ENCODE peak calls at places on chromosomes 6 and 20, in ten cellular contexts. Y is ovary; O is hepatocyte; E is HCEC 1CT; F is mesothelial cell of epicardium; D is heart left ventricle; R is CD8-positive, alpha-beta memory T cell; I is T follicular helper cell; Q is neural progenitor cell; P is heart right ventricle. N is an unnamed sample.

GRCh38 chr6:100573169-100573568 is 108.4 kb upstream of the SIM1 start:
- DNase-seq in Y (no peak), O (no peak), E (peak), F (no peak), D (no peak), R (no peak), I (no peak), Q (peak), P (no peak), N (no peak)

GRCh38 chr6:154414021-154414813 is 57.6 kb upstream of the IPCEF1 start:
- DNase-seq in Y (no peak), O (no peak), E (peak), F (no peak), D (no peak), R (no peak), I (no peak), Q (no peak), P (no peak), N (no peak)

GRCh38 chr6:161745128-161745527 is 471.3 kb upstream of the AGPAT4 start:
- DNase-seq in Y (no peak), O (no peak), E (no peak), F (no peak), D (no peak), R (no peak), I (no peak), Q (no peak), P (no peak), N (no peak)

GRCh38 chr20:62473717-62474584 is 1.8 kb downstream of the GATA5 start:
- DNase-seq in Y (no peak), O (no peak), E (no peak), F (no peak), D (no peak), R (no peak), I (no peak), Q (peak), P (no peak), N (no peak)

GRCh38 chr6:28953039-28953872 is 29.5 kb upstream of the TRIM27 start:
- DNase-seq in Y (no peak), O (peak), E (peak), F (no peak), D (no peak), R (peak), I (peak), Q (peak), P (no peak), N (no peak)

GRCh38 chr6:35262596-35262995 is 3.1 kb downstream of the ZNF76 start:
- DNase-seq in Y (no peak), O (no peak), E (no peak), F (no peak), D (no peak), R (no peak), I (no peak), Q (no peak), P (no peak), N (no peak)

GRCh38 chr6:134600671-134601070 is 282.8 kb upstream of the SGK1 start:
- DNase-seq in Y (no peak), O (no peak), E (no peak), F (no peak), D (no peak), R (no peak), I (no peak), Q (no peak), P (no peak), N (no peak)

GRCh38 chr6:3237761-3238662 is 10.6 kb upstream of the TUBB2B start:
- DNase-seq in Y (no peak), O (no peak), E (no peak), F (no peak), D (no peak), R (no peak), I (no peak), Q (no peak), P (no peak), N (no peak)

GRCh38 chr6:18528084-18528743 is 141.1 kb downstream of the RNF144B start:
- DNase-seq in Y (no peak), O (peak), E (peak), F (no peak), D (no peak), R (no peak), I (no peak), Q (no peak), P (no peak), N (no peak)

GRCh38 chr6:108902389-108902792 is 54.2 kb downstream of the ARMC2 start:
- DNase-seq in Y (no peak), O (no peak), E (peak), F (no peak), D (no peak), R (no peak), I (no peak), Q (peak), P (no peak), N (no peak)

GRCh38 chr6:45626087-45626891 is 248.6 kb upstream of the SUPT3H start:
- DNase-seq in Y (no peak), O (no peak), E (peak), F (no peak), D (no peak), R (no peak), I (no peak), Q (peak), P (no peak), N (no peak)

GRCh38 chr20:64256282-64256947 is 867 bp downstream of the PCMTD2 start:
- DNase-seq in Y (no peak), O (no peak), E (no peak), F (no peak), D (no peak), R (no peak), I (no peak), Q (peak), P (no peak), N (no peak)

GRCh38 chr6:8983202-8983688 is 547.9 kb upstream of the SLC35B3 start:
- DNase-seq in Y (peak), O (peak), E (peak), F (peak), D (peak), R (peak), I (peak), Q (peak), P (peak), N (peak)

GRCh38 chr6:163180874-163181541 is 233.5 kb upstream of the QKI start:
- DNase-seq in Y (no peak), O (peak), E (peak), F (no peak), D (peak), R (no peak), I (no peak), Q (peak), P (peak), N (peak)

GRCh38 chr6:4873928-4874327 is 97.7 kb downstream of the CDYL start:
- DNase-seq in Y (no peak), O (no peak), E (no peak), F (no peak), D (no peak), R (no peak), I (no peak), Q (no peak), P (no peak), N (no peak)

GRCh38 chr6:158488065-158488464 is 71.8 kb upstream of the TMEM181 start:
- DNase-seq in Y (no peak), O (no peak), E (peak), F (no peak), D (no peak), R (no peak), I (no peak), Q (no peak), P (no peak), N (no peak)

GRCh38 chr20:32872266-32872665 is 13.5 kb downstream of the EFCAB8 start:
- DNase-seq in Y (no peak), O (no peak), E (no peak), F (no peak), D (no peak), R (no peak), I (no peak), Q (no peak), P (no peak), N (no peak)

GRCh38 chr20:15446373-15446772 is 1109.0 kb upstream of the FLRT3 start:
- DNase-seq in Y (peak), O (peak), E (no peak), F (peak), D (peak), R (no peak), I (no peak), Q (no peak), P (no peak), N (peak)

GRCh38 chr20:58231678-58232077 is 3.2 kb upstream of the ANKRD60 start:
- DNase-seq in Y (no peak), O (no peak), E (no peak), F (no peak), D (no peak), R (no peak), I (no peak), Q (peak), P (no peak), N (no peak)

GRCh38 chr20:11716945-11717248 is 200.8 kb upstream of the BTBD3 start:
- DNase-seq in Y (no peak), O (no peak), E (no peak), F (no peak), D (no peak), R (no peak), I (no peak), Q (no peak), P (no peak), N (no peak)

GRCh38 chr20:53872081-53872541 is 198.3 kb downstream of the BCAS1 start:
- DNase-seq in Y (no peak), O (no peak), E (peak), F (no peak), D (no peak), R (no peak), I (no peak), Q (no peak), P (no peak), N (no peak)

GRCh38 chr6:149905371-149905910 is 7.5 kb upstream of the RAET1E start:
- DNase-seq in Y (no peak), O (no peak), E (no peak), F (no peak), D (no peak), R (no peak), I (no peak), Q (no peak), P (no peak), N (no peak)

GRCh38 chr6:37960139-37960935 is 140.8 kb downstream of the ZFAND3 start:
- DNase-seq in Y (no peak), O (no peak), E (no peak), F (no peak), D (no peak), R (no peak), I (no peak), Q (no peak), P (no peak), N (no peak)

GRCh38 chr6:132130530-132131298 is 179.5 kb upstream of the CCN2 start:
- DNase-seq in Y (peak), O (no peak), E (no peak), F (no peak), D (no peak), R (no peak), I (no peak), Q (no peak), P (peak), N (peak)

GRCh38 chr6:148027201-148027600 is 315.4 kb upstream of the SASH1 start:
- DNase-seq in Y (no peak), O (peak), E (no peak), F (no peak), D (no peak), R (no peak), I (no peak), Q (no peak), P (no peak), N (no peak)

GRCh38 chr20:23019403-23019802 is 15.7 kb upstream of the SSTR4 start:
- DNase-seq in Y (no peak), O (no peak), E (no peak), F (no peak), D (no peak), R (no peak), I (no peak), Q (no peak), P (no peak), N (no peak)

GRCh38 chr6:157868835-157869234 is 45.8 kb downstream of the SNX9 start:
- DNase-seq in Y (no peak), O (no peak), E (no peak), F (no peak), D (no peak), R (no peak), I (no peak), Q (no peak), P (no peak), N (no peak)

GRCh38 chr6:110682460-110682853 is 132.8 kb downstream of the CDK19 start:
- DNase-seq in Y (peak), O (peak), E (peak), F (no peak), D (no peak), R (peak), I (peak), Q (peak), P (peak), N (no peak)

GRCh38 chr20:59724457-59725366 is 120.4 kb downstream of the PHACTR3 start:
- DNase-seq in Y (no peak), O (no peak), E (no peak), F (no peak), D (no peak), R (no peak), I (no peak), Q (no peak), P (no peak), N (no peak)

GRCh38 chr20:17227199-17227535 is 327 bp downstream of the PCSK2 start:
- DNase-seq in Y (no peak), O (peak), E (no peak), F (no peak), D (no peak), R (no peak), I (no peak), Q (no peak), P (no peak), N (no peak)

GRCh38 chr20:56400001-56400640 is 7.7 kb downstream of the CSTF1 start:
- DNase-seq in Y (peak), O (peak), E (peak), F (no peak), D (no peak), R (peak), I (peak), Q (peak), P (peak), N (no peak)

GRCh38 chr20:35129647-35130069 is 17.5 kb downstream of the EDEM2 start:
- DNase-seq in Y (no peak), O (no peak), E (peak), F (no peak), D (no peak), R (no peak), I (no peak), Q (no peak), P (no peak), N (no peak)

GRCh38 chr20:33566781-33567603 is 77.1 kb downstream of the CBFA2T2 start:
- DNase-seq in Y (no peak), O (no peak), E (no peak), F (no peak), D (no peak), R (no peak), I (no peak), Q (no peak), P (no peak), N (no peak)

GRCh38 chr6:7112741-7113313 is 5.1 kb downstream of the RREB1 start:
- DNase-seq in Y (no peak), O (peak), E (no peak), F (no peak), D (no peak), R (no peak), I (peak), Q (peak), P (no peak), N (no peak)

GRCh38 chr6:42100029-42100901 is 42.2 kb downstream of the C6orf132 start:
- DNase-seq in Y (no peak), O (peak), E (peak), F (no peak), D (no peak), R (no peak), I (no peak), Q (no peak), P (no peak), N (no peak)

GRCh38 chr6:44073612-44074382 is 53.5 kb downstream of the MRPL14 start:
- DNase-seq in Y (no peak), O (no peak), E (no peak), F (no peak), D (no peak), R (no peak), I (no peak), Q (no peak), P (no peak), N (peak)

GRCh38 chr6:33779305-33779704 is 9.6 kb downstream of the LEMD2 start:
- DNase-seq in Y (no peak), O (no peak), E (no peak), F (no peak), D (no peak), R (no peak), I (no peak), Q (peak), P (no peak), N (no peak)

GRCh38 chr6:117432273-117432672 is 6.5 kb upstream of the ROS1 start:
- DNase-seq in Y (no peak), O (no peak), E (no peak), F (no peak), D (no peak), R (no peak), I (no peak), Q (no peak), P (no peak), N (no peak)

GRCh38 chr6:39203804-39204495 is 25.3 kb downstream of the KCNK5 start:
- DNase-seq in Y (no peak), O (peak), E (no peak), F (peak), D (no peak), R (no peak), I (no peak), Q (no peak), P (no peak), N (no peak)